ENCODE peak calls at places on chromosomes 2 and 18, in seven cellular contexts. R, W, M, F, V, Z and T are unnamed samples.

GRCh38 chr2:149119358-149119757 is 80.9 kb downstream of the LYPD6B start:
- DNase-seq in R (no peak), W (no peak), M (no peak), F (no peak), V (no peak), Z (no peak), T (no peak)

GRCh38 chr18:3248062-3248669 is 565 bp downstream of the MYL12A start:
- DNase-seq in R (no peak), W (no peak), M (no peak), F (peak), V (peak), Z (peak), T (no peak)

GRCh38 chr2:47506436-47506835 is 103.5 kb downstream of the MSH2 start:
- DNase-seq in R (no peak), W (no peak), M (no peak), F (no peak), V (no peak), Z (no peak), T (no peak)

GRCh38 chr2:120066708-120067547 is 54.1 kb downstream of the EPB41L5 start:
- DNase-seq in R (no peak), W (peak), M (no peak), F (no peak), V (peak), Z (peak), T (no peak)

GRCh38 chr18:28725876-28726275 is 548.9 kb upstream of the CDH2 start:
- DNase-seq in R (no peak), W (no peak), M (no peak), F (peak), V (no peak), Z (no peak), T (no peak)

GRCh38 chr2:46434851-46435273 is 44.5 kb upstream of the TMEM247 start:
- DNase-seq in R (no peak), W (peak), M (peak), F (no peak), V (peak), Z (no peak), T (no peak)

GRCh38 chr2:185245806-185246205 is 492.8 kb upstream of the FSIP2 start:
- DNase-seq in R (no peak), W (peak), M (no peak), F (no peak), V (no peak), Z (peak), T (no peak)

GRCh38 chr2:222311321-222311977 is 12.7 kb upstream of the PAX3 start:
- DNase-seq in R (no peak), W (peak), M (no peak), F (no peak), V (no peak), Z (no peak), T (no peak)

GRCh38 chr18:44803019-44803650 is 122.4 kb downstream of the SETBP1 start:
- DNase-seq in R (no peak), W (peak), M (peak), F (peak), V (peak), Z (peak), T (no peak)

GRCh38 chr2:121479882-121480522 is 50.7 kb upstream of the RNU4ATAC start:
- DNase-seq in R (no peak), W (peak), M (no peak), F (peak), V (peak), Z (no peak), T (no peak)

GRCh38 chr2:121480826-121481225 is 49.9 kb upstream of the RNU4ATAC start:
- DNase-seq in R (no peak), W (no peak), M (peak), F (peak), V (peak), Z (peak), T (peak)

GRCh38 chr2:159904565-159905281 is 106.7 kb upstream of the CD302 start:
- DNase-seq in R (peak), W (peak), M (no peak), F (peak), V (no peak), Z (peak), T (no peak)

GRCh38 chr2:71683666-71684065 is 230.3 kb downstream of the DYSF start:
- DNase-seq in R (no peak), W (no peak), M (no peak), F (no peak), V (no peak), Z (no peak), T (peak)

GRCh38 chr2:46815121-46815802 is 100.3 kb downstream of the MCFD2 start:
- DNase-seq in R (no peak), W (peak), M (no peak), F (no peak), V (no peak), Z (no peak), T (no peak)

GRCh38 chr2:45009303-45009927 is at the start of gene SIX2:
- DNase-seq in R (no peak), W (peak), M (peak), F (peak), V (peak), Z (peak), T (peak)

GRCh38 chr2:120378605-120379004 is 32.7 kb downstream of the INHBB start:
- DNase-seq in R (no peak), W (no peak), M (no peak), F (no peak), V (no peak), Z (no peak), T (no peak)

GRCh38 chr2:62974999-62975398 is 75.6 kb upstream of the OTX1 start:
- DNase-seq in R (no peak), W (no peak), M (no peak), F (no peak), V (no peak), Z (no peak), T (no peak)

GRCh38 chr18:24837065-24837464 is 376.6 kb downstream of the HRH4 start:
- DNase-seq in R (no peak), W (no peak), M (peak), F (peak), V (peak), Z (no peak), T (no peak)

GRCh38 chr18:73924836-73925235 is 222.8 kb downstream of the FBXO15 start:
- DNase-seq in R (no peak), W (no peak), M (peak), F (peak), V (no peak), Z (no peak), T (no peak)

GRCh38 chr2:175518206-175518605 is 336.7 kb upstream of the ATP5MC3 start:
- DNase-seq in R (no peak), W (no peak), M (no peak), F (no peak), V (no peak), Z (no peak), T (no peak)

GRCh38 chr2:174343638-174344455 is 9.1 kb downstream of the SP9 start:
- DNase-seq in R (no peak), W (peak), M (no peak), F (no peak), V (no peak), Z (no peak), T (no peak)

GRCh38 chr2:176002684-176003225 is 688 bp upstream of the LNPK start:
- DNase-seq in R (no peak), W (peak), M (no peak), F (peak), V (peak), Z (peak), T (no peak)

GRCh38 chr2:53970095-53970897 is 497 bp downstream of the PSME4 start:
- DNase-seq in R (peak), W (peak), M (no peak), F (peak), V (peak), Z (peak), T (no peak)

GRCh38 chr2:203412555-203413331 is 84.5 kb downstream of the ABI2 start:
- DNase-seq in R (no peak), W (no peak), M (no peak), F (no peak), V (no peak), Z (peak), T (no peak)

GRCh38 chr2:44676379-44676778 is 265.1 kb upstream of the SIX3 start:
- DNase-seq in R (no peak), W (peak), M (no peak), F (no peak), V (no peak), Z (no peak), T (no peak)

GRCh38 chr2:145323512-145323911 is 803.6 kb upstream of the ZEB2 start:
- DNase-seq in R (no peak), W (no peak), M (no peak), F (peak), V (peak), Z (no peak), T (no peak)

GRCh38 chr2:170455617-170456426 is 259.3 kb upstream of the SP5 start:
- DNase-seq in R (no peak), W (no peak), M (no peak), F (no peak), V (peak), Z (no peak), T (no peak)

GRCh38 chr2:26640331-26640745 is 828 bp downstream of the CIB4 start:
- DNase-seq in R (no peak), W (no peak), M (no peak), F (peak), V (peak), Z (no peak), T (no peak)

GRCh38 chr2:236919209-236919608 is 166.5 kb upstream of the COPS8 start:
- DNase-seq in R (no peak), W (no peak), M (no peak), F (peak), V (peak), Z (no peak), T (no peak)

GRCh38 chr2:170221317-170222288 is 43.7 kb downstream of the MYO3B start:
- DNase-seq in R (no peak), W (no peak), M (peak), F (no peak), V (peak), Z (no peak), T (no peak)

GRCh38 chr18:79511671-79512301 is 116.1 kb downstream of the NFATC1 start:
- DNase-seq in R (no peak), W (no peak), M (no peak), F (no peak), V (no peak), Z (peak), T (peak)

GRCh38 chr2:150689600-150689999 is 202.1 kb upstream of the RND3 start:
- DNase-seq in R (no peak), W (no peak), M (no peak), F (no peak), V (no peak), Z (no peak), T (no peak)

GRCh38 chr2:15643209-15643500 is 51.5 kb downstream of the DDX1 start:
- DNase-seq in R (no peak), W (no peak), M (no peak), F (no peak), V (no peak), Z (no peak), T (no peak)

GRCh38 chr2:216752855-216753505 is 57.6 kb upstream of the IGFBP5 start:
- DNase-seq in R (no peak), W (no peak), M (no peak), F (peak), V (no peak), Z (peak), T (no peak)

GRCh38 chr2:120177011-120177621 is 46.1 kb downstream of the TMEM185B start:
- DNase-seq in R (peak), W (peak), M (no peak), F (no peak), V (no peak), Z (peak), T (peak)

GRCh38 chr18:61908661-61909060 is 15.9 kb upstream of the RNF152 start:
- DNase-seq in R (no peak), W (no peak), M (no peak), F (no peak), V (no peak), Z (no peak), T (no peak)

GRCh38 chr2:235063501-235063961 is 111.7 kb downstream of the SH3BP4 start:
- DNase-seq in R (no peak), W (no peak), M (no peak), F (no peak), V (no peak), Z (peak), T (no peak)

GRCh38 chr2:135951071-135951583 is 34.3 kb downstream of the DARS1 start:
- DNase-seq in R (no peak), W (no peak), M (no peak), F (no peak), V (no peak), Z (no peak), T (no peak)

GRCh38 chr2:128153786-128154185 is 62.8 kb downstream of the UGGT1 start:
- DNase-seq in R (no peak), W (no peak), M (no peak), F (no peak), V (no peak), Z (no peak), T (no peak)
- H3K27ac ChIP-seq in R (no peak), W (no peak), M (no peak), F (no peak), V (no peak), Z (peak), T (no peak)

GRCh38 chr2:232794981-232795380 is 18.6 kb upstream of the KCNJ13 start:
- DNase-seq in R (no peak), W (no peak), M (no peak), F (no peak), V (no peak), Z (no peak), T (no peak)
- H3K27ac ChIP-seq in R (no peak), W (no peak), M (no peak), F (no peak), V (no peak), Z (no peak), T (no peak)

DNA sequence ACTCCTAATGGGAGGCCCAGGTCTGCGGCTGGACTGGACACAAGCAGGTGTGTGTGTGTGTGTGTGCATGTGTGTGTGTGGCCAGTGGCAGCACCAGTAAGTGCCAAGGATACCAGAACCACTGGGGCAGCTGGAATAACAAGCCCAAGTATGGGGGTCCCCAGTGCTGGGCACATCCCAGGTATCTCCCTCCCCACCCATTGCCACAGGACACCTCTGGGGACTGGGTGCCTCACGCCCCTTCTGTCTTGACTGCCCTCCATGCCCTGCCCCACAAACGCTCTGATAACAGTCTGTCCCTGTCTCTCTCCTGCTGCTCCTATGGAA is 9.0 kb downstream of the SPEG start:
- DNase-seq in R (no peak), W (no peak), M (no peak), F (no peak), V (no peak), Z (no peak), T (peak)
- H3K27ac ChIP-seq in R (no peak), W (no peak), M (no peak), F (no peak), V (no peak), Z (no peak), T (no peak)

GRCh38 chr2:133718688-133719201 is 150.5 kb upstream of the NCKAP5 start:
- DNase-seq in R (no peak), W (no peak), M (peak), F (peak), V (peak), Z (peak), T (no peak)

GRCh38 chr2:133717497-133717896 is 149.2 kb upstream of the NCKAP5 start:
- DNase-seq in R (no peak), W (no peak), M (no peak), F (peak), V (no peak), Z (no peak), T (no peak)

GRCh38 chr2:133716166-133716565 is 147.9 kb upstream of the NCKAP5 start:
- DNase-seq in R (no peak), W (no peak), M (no peak), F (no peak), V (no peak), Z (no peak), T (no peak)

GRCh38 chr2:133720429-133720828 is 152.2 kb upstream of the NCKAP5 start:
- DNase-seq in R (no peak), W (no peak), M (no peak), F (no peak), V (no peak), Z (no peak), T (no peak)

DNA sequence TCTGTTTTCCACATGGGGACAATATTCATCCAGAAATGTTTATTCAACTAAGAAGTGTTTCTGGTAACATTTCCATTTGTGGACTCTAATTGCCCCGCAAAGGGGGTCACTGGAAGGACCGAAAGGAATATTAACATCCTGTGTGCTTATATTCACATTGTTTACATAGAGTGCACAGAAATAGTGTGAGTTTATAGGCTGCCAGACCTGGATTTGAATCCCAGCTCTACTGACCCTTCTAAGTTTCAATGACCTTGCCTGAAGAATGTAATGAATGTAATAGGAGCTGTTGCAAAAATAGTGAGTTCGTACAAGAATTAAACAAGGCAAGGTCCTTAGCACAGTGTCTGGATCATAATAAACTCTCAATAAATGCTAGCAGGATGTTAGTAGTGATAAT is 152.9 kb upstream of the NCKAP5 start:
- DNase-seq in R (no peak), W (no peak), M (no peak), F (no peak), V (peak), Z (no peak), T (no peak)
- H3K27ac ChIP-seq in R (no peak), W (no peak), M (no peak), F (no peak), V (no peak), Z (no peak), T (no peak)

DNA sequence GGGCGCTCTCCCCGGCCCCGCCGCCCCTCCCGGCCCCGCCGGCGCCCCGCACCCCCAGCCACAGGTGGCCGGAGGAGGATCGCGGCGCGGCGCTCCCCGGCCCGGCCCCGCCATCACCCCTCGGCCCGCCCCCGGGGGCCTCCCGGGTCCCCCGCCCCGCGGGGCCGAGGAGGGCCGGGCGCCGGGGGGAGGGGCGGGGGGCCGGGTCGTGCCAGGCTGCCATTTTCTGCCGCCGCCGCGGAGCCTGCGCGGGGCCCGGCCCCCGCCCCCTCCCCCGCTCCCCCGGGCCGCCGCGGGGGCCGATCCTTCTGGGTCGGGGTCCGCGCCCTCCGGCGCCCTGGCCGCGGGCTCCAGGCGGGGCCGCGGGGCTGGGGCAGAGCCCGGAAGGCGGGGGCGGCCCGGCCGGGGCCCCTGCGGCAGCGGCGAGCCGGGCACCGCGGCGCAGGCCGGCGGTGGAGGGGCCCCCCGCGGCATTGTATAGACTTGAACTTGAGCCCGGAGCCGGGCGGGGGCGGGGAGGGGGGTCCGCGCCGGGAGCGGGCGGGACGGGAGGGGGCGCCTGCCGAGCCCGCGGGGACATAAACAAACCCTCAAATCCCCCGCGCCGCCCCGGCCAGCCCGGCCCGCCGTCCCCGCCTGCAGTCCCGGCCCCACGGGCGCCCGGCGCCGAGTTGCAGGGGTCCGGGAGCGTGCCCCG is 546 bp downstream of the DNMT3A start:
- DNase-seq in R (no peak), W (no peak), M (no peak), F (peak), V (no peak), Z (no peak), T (no peak)
- H3K27ac ChIP-seq in R (no peak), W (no peak), M (no peak), F (no peak), V (no peak), Z (peak), T (peak)

GRCh38 chr2:200257570-200257969 is 48.9 kb upstream of the SPATS2L start:
- DNase-seq in R (no peak), W (no peak), M (no peak), F (no peak), V (no peak), Z (no peak), T (no peak)

GRCh38 chr2:200254788-200255187 is 51.7 kb upstream of the SPATS2L start:
- DNase-seq in R (no peak), W (no peak), M (no peak), F (no peak), V (no peak), Z (no peak), T (no peak)

GRCh38 chr2:200253631-200254030 is 52.9 kb upstream of the SPATS2L start:
- DNase-seq in R (no peak), W (no peak), M (no peak), F (peak), V (no peak), Z (no peak), T (no peak)

GRCh38 chr2:200255549-200255948 is 50.9 kb upstream of the SPATS2L start:
- DNase-seq in R (no peak), W (no peak), M (no peak), F (no peak), V (no peak), Z (no peak), T (no peak)

DNA sequence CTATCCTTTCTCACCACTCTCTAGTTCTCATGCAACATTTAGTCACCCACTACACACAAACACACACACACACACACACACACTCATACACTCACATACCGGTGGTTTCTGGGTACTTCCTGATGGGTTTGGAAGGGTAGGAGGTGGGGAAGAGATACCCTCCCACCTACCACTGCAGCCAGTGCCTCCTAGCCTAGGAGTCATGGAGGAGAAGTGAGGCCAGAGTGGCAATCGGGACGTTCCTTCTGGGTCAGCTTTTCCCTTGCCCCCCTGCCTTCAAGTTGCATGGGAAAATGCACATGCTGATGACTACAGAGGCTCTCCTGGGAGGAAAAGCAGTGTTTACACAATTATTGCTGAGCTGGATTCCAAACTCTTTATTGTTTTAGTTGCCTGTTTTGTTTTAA is 53.8 kb upstream of the SPATS2L start:
- DNase-seq in R (no peak), W (peak), M (peak), F (peak), V (peak), Z (peak), T (no peak)
- H3K27ac ChIP-seq in R (no peak), W (no peak), M (peak), F (peak), V (peak), Z (peak), T (no peak)